ENCODE peak calls at places on chromosomes 12 and 14, in five cellular contexts. N is A549, H is IMR-90, E is HCT116, X is HepG2. G is an unnamed sample.

GRCh38 chr14:60089201-60089600 is 2.5 kb upstream of the PCNX4 start:
- DNase-seq in N (no peak), H (no peak), E (no peak), X (no peak), G (no peak)

GRCh38 chr12:77013091-77013490 is 52.3 kb downstream of the E2F7 start:
- DNase-seq in N (no peak), H (peak; percentile 51), E (no peak), X (no peak), G (no peak)

GRCh38 chr14:103186241-103186835 is 63.1 kb downstream of the TNFAIP2 start:
- DNase-seq in N (no peak), H (no peak), E (no peak), X (no peak), G (no peak)

GRCh38 chr12:110107369-110108281 is 16.5 kb upstream of the IFT81 start:
- DNase-seq in N (peak; percentile 98), H (peak; percentile 97), E (no peak), X (peak; percentile 73), G (no peak)

GRCh38 chr12:121579190-121579791 is 1.5 kb downstream of the KDM2B start:
- DNase-seq in N (no peak), H (no peak), E (no peak), X (no peak), G (peak; percentile 59)

GRCh38 chr12:1491983-1492697 is 102.2 kb downstream of the FBXL14 start:
- DNase-seq in N (no peak), H (no peak), E (no peak), X (no peak), G (no peak)

GRCh38 chr12:4287325-4288290 is 14.0 kb downstream of the CCND2 start:
- DNase-seq in N (no peak), H (no peak), E (no peak), X (no peak), G (no peak)

GRCh38 chr14:24734917-24735500 is 101.0 kb upstream of the GZMB start:
- DNase-seq in N (peak; percentile 61), H (peak; percentile 69), E (peak; percentile 39), X (peak; percentile 86), G (no peak)

GRCh38 chr12:128844031-128844635 is 9.1 kb upstream of the GLT1D1 start:
- DNase-seq in N (no peak), H (no peak), E (no peak), X (peak; percentile 17), G (no peak)

GRCh38 chr12:18239561-18239960 is 21.8 kb upstream of the PIK3C2G start:
- DNase-seq in N (no peak), H (no peak), E (no peak), X (no peak), G (no peak)

GRCh38 chr12:90977224-90977623 is 22.2 kb upstream of the CCER1 start:
- DNase-seq in N (no peak), H (peak; percentile 38), E (no peak), X (no peak), G (no peak)

GRCh38 chr12:11885261-11886038 is 185.3 kb upstream of the BCL2L14 start:
- DNase-seq in N (peak; percentile 80), H (peak; percentile 76), E (no peak), X (peak; percentile 94), G (no peak)

GRCh38 chr14:88545256-88545655 is 9.6 kb downstream of the PTPN21 start:
- DNase-seq in N (no peak), H (no peak), E (no peak), X (no peak), G (no peak)
- TF ChIP-seq CEBPB in N (no peak), H (no peak), E (no peak), X (no peak), G (no peak)

GRCh38 chr14:95250936-95251335 is 68.8 kb downstream of the CLMN start:
- DNase-seq in N (no peak), H (no peak), E (no peak), X (no peak), G (no peak)

GRCh38 chr14:95254356-95254755 is 65.4 kb downstream of the CLMN start:
- DNase-seq in N (no peak), H (no peak), E (no peak), X (no peak), G (no peak)

GRCh38 chr14:95252219-95252618 is 67.5 kb downstream of the CLMN start:
- DNase-seq in N (no peak), H (no peak), E (no peak), X (no peak), G (no peak)

GRCh38 chr14:95255013-95255412 is 64.7 kb downstream of the CLMN start:
- DNase-seq in N (no peak), H (no peak), E (no peak), X (no peak), G (no peak)

GRCh38 chr14:95253039-95253620 is 66.6 kb downstream of the CLMN start:
- DNase-seq in N (peak; percentile 16), H (no peak), E (no peak), X (no peak), G (no peak)
- TF ChIP-seq CEBPB in N (no peak), H (no peak), E (no peak), X (no peak), G (no peak)

GRCh38 chr12:118742426-118742825 is 238.9 kb upstream of the SRRM4 start:
- DNase-seq in N (no peak), H (no peak), E (no peak), X (no peak), G (no peak)

GRCh38 chr12:118741196-118741595 is 240.1 kb upstream of the SRRM4 start:
- DNase-seq in N (no peak), H (no peak), E (no peak), X (no peak), G (no peak)

DNA sequence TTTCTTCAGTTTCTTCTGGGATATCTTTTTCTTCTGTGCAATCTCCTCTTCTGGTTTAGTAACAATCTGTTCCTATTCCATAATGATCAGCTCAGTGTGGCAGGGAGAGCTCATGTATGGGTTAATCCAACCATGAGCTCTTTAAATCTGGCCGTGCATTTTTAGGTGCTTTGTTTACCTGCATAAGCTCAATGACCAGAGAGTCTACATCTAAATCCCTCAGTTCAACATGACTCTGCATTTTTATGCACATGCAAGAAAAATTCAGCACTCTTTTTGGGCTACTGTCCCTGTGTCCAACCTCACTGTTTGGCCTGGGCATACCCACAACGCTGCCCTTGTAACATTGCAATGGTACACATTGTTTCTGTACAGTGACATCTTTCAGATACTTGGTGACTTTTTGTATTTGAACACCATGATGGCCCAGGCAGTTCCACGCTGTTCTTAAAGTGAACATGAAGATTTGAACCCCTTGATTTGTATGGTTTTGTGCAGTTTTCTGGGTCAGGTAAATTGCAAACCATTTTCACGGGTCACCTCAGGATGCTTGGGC is 243.3 kb upstream of the SRRM4 start:
- DNase-seq in N (no peak), H (no peak), E (no peak), X (no peak), G (no peak)
- TF ChIP-seq CEBPB in N (no peak), H (no peak), E (no peak), X (no peak), G (no peak)

GRCh38 chr14:74571441-74571841 is 40.6 kb downstream of the LTBP2 start:
- DNase-seq in N (no peak), H (peak; percentile 70), E (no peak), X (no peak), G (no peak)

GRCh38 chr14:74570696-74571095 is 41.3 kb downstream of the LTBP2 start:
- DNase-seq in N (no peak), H (no peak), E (no peak), X (no peak), G (no peak)

GRCh38 chr14:74573421-74574091 is 38.5 kb downstream of the LTBP2 start:
- DNase-seq in N (no peak), H (no peak), E (no peak), X (no peak), G (no peak)

GRCh38 chr14:74572829-74573360 is 39.1 kb downstream of the LTBP2 start:
- DNase-seq in N (no peak), H (peak; percentile 65), E (no peak), X (no peak), G (no peak)

DNA sequence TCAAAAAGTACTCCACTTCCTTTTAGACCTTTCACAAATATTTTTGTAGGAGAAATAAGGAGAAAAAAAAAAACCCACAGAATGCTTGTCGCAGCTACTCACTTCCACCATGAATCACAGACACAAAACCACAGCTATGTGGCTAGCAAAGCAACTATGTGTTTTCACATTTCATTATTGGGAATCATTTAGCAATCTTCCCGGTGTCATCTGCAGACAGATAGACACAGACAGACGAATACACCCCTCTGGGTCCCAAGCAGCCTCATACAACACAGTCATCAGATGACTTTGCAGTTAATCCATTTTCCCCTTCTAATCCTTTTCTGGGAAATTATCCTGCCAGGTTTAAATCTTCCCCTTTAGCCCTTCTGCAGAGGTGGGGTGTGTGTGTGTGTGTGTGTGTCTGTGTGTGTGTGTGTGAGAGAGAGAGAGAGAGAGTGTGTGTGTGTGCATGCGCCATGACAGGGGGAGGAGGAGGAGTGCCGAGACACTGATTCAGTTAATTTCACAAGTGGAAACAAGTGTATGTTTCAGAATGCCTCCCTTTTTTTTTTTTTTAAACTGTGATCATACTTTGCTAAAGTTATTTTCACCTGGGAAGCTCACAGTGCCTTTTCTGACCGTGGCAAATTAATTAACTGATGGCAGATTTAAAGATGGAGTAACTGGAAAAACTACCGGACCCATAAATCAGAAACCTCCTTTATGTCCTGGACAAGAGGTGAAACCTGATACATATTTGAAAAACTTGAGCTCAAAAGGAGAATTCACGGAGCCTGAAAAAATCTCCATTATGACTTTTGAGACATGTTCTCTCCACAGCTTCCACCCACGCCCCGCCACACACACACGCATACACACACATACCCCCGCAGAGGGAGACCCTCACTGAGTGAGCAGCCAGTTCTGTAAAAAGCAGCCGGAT is 39.9 kb downstream of the LTBP2 start:
- DNase-seq in N (peak; percentile 91), H (peak; percentile 100), E (peak; percentile 78), X (peak; percentile 38), G (no peak)
- TF ChIP-seq CEBPB in N (peak; percentile 91), H (peak; percentile 96), E (peak; percentile 87), X (no peak), G (no peak)

DNA sequence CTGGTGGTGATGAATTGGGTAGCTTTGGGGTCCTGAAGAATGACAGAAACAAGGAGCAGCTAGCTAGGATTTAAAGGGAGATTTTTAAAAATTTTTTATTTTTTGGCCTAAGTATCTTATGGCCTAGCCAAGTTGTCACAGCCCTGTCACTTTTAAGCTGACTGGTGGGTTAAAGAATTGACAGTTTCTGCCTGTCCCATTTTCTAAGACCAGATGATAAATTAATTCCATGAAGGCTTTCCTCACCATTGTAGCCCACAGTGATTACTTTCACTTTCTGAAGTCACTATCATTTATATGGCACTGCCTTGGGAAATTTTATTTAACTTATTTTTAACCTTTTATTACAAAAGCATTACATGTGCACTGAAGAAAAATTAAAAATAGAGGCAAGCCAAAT is 43.2 kb downstream of the BICDL1 start:
- DNase-seq in N (no peak), H (no peak), E (no peak), X (no peak), G (no peak)
- TF ChIP-seq CEBPB in N (no peak), H (no peak), E (no peak), X (no peak), G (no peak)

GRCh38 chr12:50055831-50056628 is 1.4 kb upstream of the ASIC1 start:
- DNase-seq in N (peak; percentile 59), H (peak; percentile 46), E (peak; percentile 48), X (peak; percentile 30), G (peak; percentile 82)
- TF ChIP-seq CEBPB in N (no peak), H (no peak), E (no peak), X (no peak), G (no peak)

G was measured in H1.